ENCODE peak calls at places on chromosomes 13 and 19, in six cellular contexts. V, G, M, L, C and B are unnamed samples. For H3K36me3, the result is how much of the 10 kb centered on the place peaks cover.

GRCh38 chr13:73390100-73390499 is 331.3 kb downstream of the KLF5 start:
- DNase-seq in V (no peak), L (no peak), G (no peak), M (no peak), C (no peak), B (no peak)

GRCh38 chr13:112812306-112813034 is 122.6 kb downstream of the ATP11A start:
- DNase-seq in G (peak), C (no peak), M (no peak), V (no peak), L (no peak), B (no peak)

GRCh38 chr19:40143612-40144011 is 47.6 kb upstream of the MAP3K10 start:
- DNase-seq in V (no peak), G (no peak), L (no peak), M (peak), C (no peak), B (peak)

GRCh38 chr19:7887408-7888144 is 734 bp upstream of the LRRC8E start:
- DNase-seq in G (no peak), V (no peak), L (no peak), C (no peak), M (no peak), B (no peak)

GRCh38 chr13:30871713-30872029 is 34.4 kb upstream of the MEDAG start:
- DNase-seq in G (no peak), M (no peak), C (no peak), V (no peak), L (no peak), B (no peak)

GRCh38 chr19:33132425-33132824 is 511 bp downstream of the WDR88 start:
- DNase-seq in G (no peak), C (no peak), L (no peak), M (no peak), V (no peak), B (no peak)

GRCh38 chr13:98478134-98479129 is 98.5 kb downstream of the STK24 start:
- DNase-seq in C (no peak), L (no peak), M (peak), G (no peak), V (no peak), B (no peak)

GRCh38 chr19:45968626-45969025 is 5.0 kb downstream of the NOVA2 start:
- DNase-seq in C (no peak), L (no peak), M (no peak), G (no peak), V (no peak), B (no peak)

GRCh38 chr13:32830632-32831031 is 185.6 kb upstream of the KL start:
- DNase-seq in M (no peak), L (no peak), G (no peak), C (no peak), V (no peak), B (no peak)

DNA sequence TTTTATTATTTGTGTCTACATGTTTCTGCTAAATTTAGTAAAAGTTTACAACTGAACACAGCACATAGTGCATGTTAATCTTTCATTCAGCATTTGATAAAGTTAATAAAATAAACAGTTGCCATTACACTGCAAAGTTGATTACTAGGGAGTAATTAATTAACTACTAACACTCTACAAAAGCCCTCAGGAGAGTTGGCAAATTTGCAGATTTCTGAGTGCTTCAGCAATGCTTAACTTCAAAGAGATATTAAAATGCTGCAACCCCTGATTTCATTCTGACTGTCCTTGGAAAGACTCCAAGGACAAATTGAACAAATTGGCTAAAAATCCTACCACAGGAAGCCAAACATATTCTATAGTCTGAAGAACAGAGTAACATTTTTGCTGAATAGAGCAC is 1542.9 kb downstream of the SLITRK5 start:
- DNase-seq in C (no peak), V (no peak), G (no peak), L (no peak), M (no peak), B (no peak)
- H3K4me3 ChIP-seq in C (no peak), V (no peak), G (no peak), L (no peak), M (no peak), B (no peak)

GRCh38 chr19:4362038-4362828 is 18.9 kb downstream of the MPND start:
- DNase-seq in C (no peak), L (peak), M (no peak), G (no peak), V (peak), B (no peak)

GRCh38 chr19:4359627-4360000 is 16.3 kb downstream of the MPND start:
- DNase-seq in V (peak), G (no peak), C (no peak), L (peak), M (no peak), B (no peak)

GRCh38 chr19:4361152-4362037 is 18.0 kb downstream of the MPND start:
- DNase-seq in L (peak), G (no peak), V (peak), M (no peak), C (no peak), B (no peak)

GRCh38 chr19:4360081-4360569 is 16.8 kb downstream of the MPND start:
- DNase-seq in V (no peak), G (no peak), M (no peak), C (no peak), L (no peak), B (no peak)

DNA sequence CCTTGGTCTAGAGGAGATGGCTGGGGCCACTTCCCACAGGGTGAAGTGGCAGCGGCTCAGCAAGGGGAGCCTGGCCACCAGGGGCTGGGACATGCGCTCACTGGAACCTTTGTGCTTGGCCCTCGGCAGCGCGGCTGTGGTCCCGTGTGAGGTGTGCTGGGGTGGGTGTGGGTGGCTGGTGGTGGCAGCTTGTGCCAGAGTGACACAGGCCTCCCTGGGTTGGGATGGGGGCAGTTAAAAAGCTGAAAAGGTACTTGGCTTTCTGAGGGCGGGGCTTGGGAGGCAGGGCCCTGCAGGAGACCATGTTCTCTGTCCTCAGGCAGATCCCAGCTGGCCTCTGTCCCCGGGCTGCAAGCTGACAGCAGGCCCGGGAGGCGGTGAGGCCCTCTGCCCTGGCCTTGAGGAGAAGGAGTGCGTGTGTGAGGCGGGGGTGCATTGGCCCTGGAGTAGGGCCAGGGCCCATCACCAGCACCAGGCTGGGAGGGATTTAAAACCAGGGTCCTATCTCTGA is 17.3 kb downstream of the MPND start:
- DNase-seq in C (no peak), M (no peak), V (peak), L (peak), G (no peak), B (no peak)
- H3K36me3 ChIP-seq in C (under half), M (under half), V (half or more), L (under half), G (under half), B (under half)

DNA sequence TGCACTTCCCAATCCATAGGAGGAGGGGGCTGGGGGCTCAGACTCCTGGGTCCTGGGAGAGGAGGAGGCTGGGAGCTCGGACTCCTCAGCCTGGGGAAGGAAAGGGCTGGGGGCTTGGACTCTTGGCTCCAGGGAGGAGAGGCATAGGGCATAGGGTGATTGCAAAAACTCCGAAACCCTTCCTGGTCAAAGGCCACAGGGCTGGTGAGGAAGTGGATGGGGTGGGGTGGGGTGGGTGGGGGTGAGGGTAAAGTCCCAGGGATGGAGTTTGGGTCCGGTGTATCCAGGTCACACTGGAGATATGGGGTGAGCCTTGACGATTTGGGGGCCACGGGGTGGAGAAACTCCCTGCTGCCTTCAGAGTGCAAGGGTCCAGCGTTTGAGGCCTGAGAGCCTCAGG is 2.8 kb downstream of the MYH14 start:
- DNase-seq in L (no peak), G (no peak), V (no peak), M (no peak), C (no peak), B (no peak)
- H3K4me3 ChIP-seq in L (peak), G (no peak), V (peak), M (no peak), C (no peak), B (no peak)

GRCh38 chr13:113939905-113940339 is 34.0 kb downstream of the C13orf46 start:
- DNase-seq in M (no peak), C (no peak), G (no peak), V (peak), L (no peak), B (no peak)

GRCh38 chr13:113938246-113938645 is 35.6 kb downstream of the C13orf46 start:
- DNase-seq in C (no peak), V (no peak), G (peak), L (no peak), M (no peak), B (no peak)

GRCh38 chr13:113937497-113938140 is 36.3 kb downstream of the C13orf46 start:
- DNase-seq in V (no peak), C (no peak), G (peak), M (no peak), L (no peak), B (no peak)

GRCh38 chr13:113939129-113939904 is 34.6 kb downstream of the C13orf46 start:
- DNase-seq in C (no peak), M (no peak), L (peak), G (peak), V (no peak), B (no peak)

GRCh38 chr13:113938716-113939115 is 35.2 kb downstream of the C13orf46 start:
- DNase-seq in G (peak), M (no peak), C (no peak), V (no peak), L (no peak), B (no peak)
- H3K36me3 ChIP-seq in G (under half), M (under half), C (under half), V (under half), L (under half), B (under half)

GRCh38 chr13:44854264-44855060 is 134.8 kb downstream of the NUFIP1 start:
- DNase-seq in M (no peak), V (no peak), L (no peak), C (peak), G (no peak), B (no peak)
- H3K4me3 ChIP-seq in M (no peak), V (no peak), L (no peak), C (no peak), G (no peak), B (no peak)

DNA sequence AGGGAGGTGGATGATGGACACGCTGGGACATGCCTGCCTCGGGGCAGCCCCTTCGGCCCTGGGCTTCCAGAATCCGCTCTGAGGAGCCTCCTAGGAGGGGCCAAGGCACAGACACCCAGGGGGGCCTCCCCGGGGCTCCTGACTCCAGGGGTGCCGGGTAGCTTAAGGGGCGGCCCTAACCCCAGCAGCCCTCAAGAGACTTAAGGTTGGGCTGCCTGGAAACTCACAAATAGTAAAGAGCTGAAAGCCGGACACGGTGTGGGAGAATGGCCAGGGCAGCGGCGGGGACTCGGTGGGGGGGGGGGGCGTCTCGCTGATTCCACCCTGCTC is 7.7 kb downstream of the ARID3A start:
- DNase-seq in G (no peak), M (no peak), L (no peak), V (no peak), C (no peak), B (no peak)
- H3K36me3 ChIP-seq in G (under half), M (under half), L (under half), V (under half), C (under half), B (under half)

DNA sequence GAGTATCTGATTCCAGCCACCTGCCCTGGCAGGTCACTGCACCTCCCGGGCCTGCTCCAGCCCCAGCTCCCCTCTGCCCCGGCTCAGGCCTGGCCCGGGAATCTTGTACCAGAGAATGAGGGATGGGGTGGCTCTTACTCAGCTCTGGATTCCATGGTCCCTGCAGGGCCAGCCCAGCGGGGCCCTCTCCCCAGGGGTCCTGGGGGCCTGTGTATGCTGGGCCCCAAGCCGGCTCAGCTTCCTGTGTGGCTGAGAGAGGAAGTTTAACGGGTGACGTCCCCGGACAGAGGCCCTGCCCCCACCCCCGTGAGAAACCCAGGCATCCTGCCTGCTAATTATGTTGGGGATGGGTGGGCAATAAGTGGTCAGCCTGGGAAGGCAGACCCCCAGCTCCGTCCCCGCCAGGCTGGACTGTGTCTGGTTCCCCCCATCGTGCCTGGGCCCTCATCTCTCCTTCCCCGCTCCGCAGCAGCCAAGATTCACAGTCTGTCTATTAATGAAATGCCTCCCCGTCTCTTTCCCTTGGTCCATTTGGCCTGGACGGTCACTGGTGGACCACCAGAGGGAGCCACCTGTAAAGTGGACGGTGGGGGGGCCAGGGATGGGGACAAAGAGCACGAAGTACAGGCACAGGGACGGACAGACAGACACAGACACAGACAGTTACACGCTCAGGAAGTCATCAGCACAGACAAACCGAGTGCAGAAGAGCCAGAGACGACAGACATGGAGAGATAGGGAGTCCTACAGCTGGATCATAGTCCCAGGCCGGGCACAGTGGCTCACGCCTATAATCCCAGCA is at the start of gene DENND1C:
- DNase-seq in C (no peak), L (no peak), G (no peak), V (peak), M (peak), B (peak)
- H3K4me3 ChIP-seq in C (no peak), L (peak), G (no peak), V (peak), M (peak), B (peak)

DNA sequence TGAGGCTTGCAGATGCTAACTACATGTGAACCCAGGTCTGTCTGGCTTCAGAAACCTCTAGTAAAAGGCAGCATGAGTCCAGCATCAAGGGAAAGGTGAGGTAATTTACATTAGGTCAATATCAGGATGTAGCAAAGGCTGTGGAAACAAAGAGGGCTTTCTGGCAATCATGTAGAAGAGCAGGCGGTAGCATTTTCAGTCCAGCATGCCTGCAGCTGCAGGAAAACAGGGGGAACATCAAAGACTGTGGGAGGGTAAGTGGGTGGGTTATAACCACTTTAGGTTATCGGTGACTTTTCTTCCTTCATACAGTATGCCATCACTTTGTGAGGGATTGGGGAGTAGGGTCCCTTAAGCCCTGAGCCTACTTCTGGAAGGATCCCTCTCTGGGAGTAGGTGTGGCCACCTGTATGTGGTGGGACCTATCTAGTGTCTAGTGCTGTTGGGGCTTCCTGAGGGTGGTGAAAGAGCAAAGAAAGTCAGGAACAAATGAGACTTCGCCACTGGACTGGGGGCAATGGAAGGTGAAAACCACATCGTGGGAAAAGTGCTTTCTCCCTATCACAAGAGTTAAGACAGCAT is 10.8 kb downstream of the SUGP2 start:
- DNase-seq in L (no peak), V (no peak), G (no peak), C (no peak), M (no peak), B (no peak)
- H3K36me3 ChIP-seq in L (under half), V (half or more), G (under half), C (under half), M (under half), B (half or more)

GRCh38 chr19:48646912-48647216 is 877 bp upstream of the CA11 start:
- DNase-seq in C (no peak), M (no peak), V (no peak), L (no peak), G (no peak), B (no peak)
- H3K4me3 ChIP-seq in C (no peak), M (no peak), V (no peak), L (no peak), G (no peak), B (no peak)

GRCh38 chr19:47274071-47274890 is at the start of gene INAFM1:
- DNase-seq in C (peak), V (peak), L (peak), M (peak), G (peak), B (peak)

GRCh38 chr19:47273313-47274070 is 1.2 kb upstream of the INAFM1 start:
- DNase-seq in G (peak), V (peak), L (peak), M (peak), C (peak), B (peak)

GRCh38 chr19:47274891-47275865 is 493 bp downstream of the INAFM1 start:
- DNase-seq in G (peak), L (no peak), M (no peak), V (no peak), C (peak), B (no peak)

GRCh38 chr19:47272448-47273312 is 2.0 kb upstream of the INAFM1 start:
- DNase-seq in C (peak), G (no peak), M (no peak), V (no peak), L (no peak), B (peak)

GRCh38 chr19:47275866-47276461 is 1.3 kb downstream of the INAFM1 start:
- DNase-seq in M (no peak), G (peak), L (no peak), V (peak), C (no peak), B (no peak)
- H3K36me3 ChIP-seq in M (under half), G (under half), L (under half), V (under half), C (under half), B (under half)